ENCODE peak calls at places on chromosome 12, in nine cellular contexts. One of them, this sample, is unnamed.

GRCh38 chr12:112148031-112148513 is 22.7 kb downstream of the TRAFD1 start:
- DNase-seq in HAP-1: peak
- DNase-seq in K562: no peak
- DNase-seq in CD8-positive, alpha-beta T cell: no peak
- DNase-seq in A549: no peak
- DNase-seq in kidney: no peak
- DNase-seq in prostate gland: no peak
- DNase-seq in dorsolateral prefrontal cortex: no peak
- DNase-seq in left ventricle myocardium inferior: no peak
- DNase-seq in this sample: no peak

GRCh38 chr12:43336962-43337555 is 214.9 kb downstream of the ADAMTS20 start:
- DNase-seq in A549: peak
- DNase-seq in dorsolateral prefrontal cortex: no peak
- DNase-seq in HAP-1: no peak
- DNase-seq in K562: no peak
- DNase-seq in kidney: no peak
- DNase-seq in CD8-positive, alpha-beta T cell: no peak
- DNase-seq in left ventricle myocardium inferior: no peak
- DNase-seq in prostate gland: no peak
- DNase-seq in this sample: peak

GRCh38 chr12:121789800-121790748 is 3.4 kb downstream of the RHOF start:
- DNase-seq in A549: no peak
- DNase-seq in dorsolateral prefrontal cortex: no peak
- DNase-seq in prostate gland: no peak
- DNase-seq in left ventricle myocardium inferior: peak
- DNase-seq in K562: no peak
- DNase-seq in CD8-positive, alpha-beta T cell: peak
- DNase-seq in HAP-1: no peak
- DNase-seq in kidney: peak
- DNase-seq in this sample: no peak

GRCh38 chr12:52942914-52943207 is 6.1 kb upstream of the KRT18 start:
- DNase-seq in CD8-positive, alpha-beta T cell: no peak
- DNase-seq in HAP-1: no peak
- DNase-seq in K562: peak
- DNase-seq in left ventricle myocardium inferior: no peak
- DNase-seq in A549: no peak
- DNase-seq in prostate gland: no peak
- DNase-seq in dorsolateral prefrontal cortex: no peak
- DNase-seq in kidney: no peak
- DNase-seq in this sample: no peak

GRCh38 chr12:115404761-115405470 is 720.9 kb upstream of the TBX3 start:
- DNase-seq in CD8-positive, alpha-beta T cell: no peak
- DNase-seq in left ventricle myocardium inferior: no peak
- DNase-seq in kidney: no peak
- DNase-seq in prostate gland: no peak
- DNase-seq in K562: no peak
- DNase-seq in A549: no peak
- DNase-seq in dorsolateral prefrontal cortex: no peak
- DNase-seq in HAP-1: no peak
- DNase-seq in this sample: no peak

GRCh38 chr12:41979574-41979973 is 165.1 kb downstream of the GXYLT1 start:
- DNase-seq in prostate gland: no peak
- DNase-seq in A549: no peak
- DNase-seq in K562: no peak
- DNase-seq in dorsolateral prefrontal cortex: no peak
- DNase-seq in HAP-1: no peak
- DNase-seq in kidney: no peak
- DNase-seq in CD8-positive, alpha-beta T cell: no peak
- DNase-seq in left ventricle myocardium inferior: no peak
- DNase-seq in this sample: no peak

GRCh38 chr12:118377005-118377890 is 893 bp downstream of the SUDS3 start:
- DNase-seq in left ventricle myocardium inferior: no peak
- DNase-seq in prostate gland: no peak
- DNase-seq in kidney: no peak
- DNase-seq in dorsolateral prefrontal cortex: no peak
- DNase-seq in CD8-positive, alpha-beta T cell: peak
- DNase-seq in HAP-1: peak
- DNase-seq in K562: peak
- DNase-seq in A549: no peak
- DNase-seq in this sample: no peak

GRCh38 chr12:42459336-42459847 is 130.2 kb downstream of the PRICKLE1 start:
- DNase-seq in A549: no peak
- DNase-seq in prostate gland: no peak
- DNase-seq in kidney: no peak
- DNase-seq in CD8-positive, alpha-beta T cell: no peak
- DNase-seq in K562: no peak
- DNase-seq in left ventricle myocardium inferior: no peak
- DNase-seq in dorsolateral prefrontal cortex: no peak
- DNase-seq in HAP-1: no peak
- DNase-seq in this sample: no peak

GRCh38 chr12:54051081-54051912 is 2.3 kb upstream of the HOXC4 start:
- DNase-seq in prostate gland: no peak
- DNase-seq in HAP-1: no peak
- DNase-seq in K562: no peak
- DNase-seq in left ventricle myocardium inferior: no peak
- DNase-seq in CD8-positive, alpha-beta T cell: no peak
- DNase-seq in A549: no peak
- DNase-seq in dorsolateral prefrontal cortex: no peak
- DNase-seq in kidney: no peak
- DNase-seq in this sample: no peak

GRCh38 chr12:67042697-67043131 is 226.4 kb upstream of the CAND1 start:
- DNase-seq in K562: peak
- DNase-seq in A549: peak
- DNase-seq in prostate gland: no peak
- DNase-seq in kidney: no peak
- DNase-seq in HAP-1: peak
- DNase-seq in dorsolateral prefrontal cortex: no peak
- DNase-seq in left ventricle myocardium inferior: no peak
- DNase-seq in CD8-positive, alpha-beta T cell: no peak
- DNase-seq in this sample: no peak

GRCh38 chr12:1920971-1921370 is 2.5 kb upstream of the CACNA2D4 start:
- DNase-seq in HAP-1: no peak
- DNase-seq in kidney: no peak
- DNase-seq in K562: peak
- DNase-seq in CD8-positive, alpha-beta T cell: peak
- DNase-seq in A549: no peak
- DNase-seq in left ventricle myocardium inferior: no peak
- DNase-seq in dorsolateral prefrontal cortex: no peak
- DNase-seq in prostate gland: peak
- DNase-seq in this sample: no peak

GRCh38 chr12:114430306-114430705 is 24.4 kb upstream of the TBX5 start:
- DNase-seq in HAP-1: no peak
- DNase-seq in K562: no peak
- DNase-seq in CD8-positive, alpha-beta T cell: no peak
- DNase-seq in kidney: no peak
- DNase-seq in left ventricle myocardium inferior: no peak
- DNase-seq in A549: no peak
- DNase-seq in prostate gland: no peak
- DNase-seq in dorsolateral prefrontal cortex: no peak
- DNase-seq in this sample: no peak

GRCh38 chr12:2540535-2540941 is 254.2 kb upstream of the FKBP4 start:
- DNase-seq in CD8-positive, alpha-beta T cell: no peak
- DNase-seq in kidney: peak
- DNase-seq in dorsolateral prefrontal cortex: no peak
- DNase-seq in A549: no peak
- DNase-seq in left ventricle myocardium inferior: peak
- DNase-seq in prostate gland: no peak
- DNase-seq in K562: no peak
- DNase-seq in HAP-1: no peak
- DNase-seq in this sample: no peak

GRCh38 chr12:54386781-54387467 is 2.4 kb upstream of the ZNF385A start:
- DNase-seq in dorsolateral prefrontal cortex: no peak
- DNase-seq in A549: no peak
- DNase-seq in left ventricle myocardium inferior: no peak
- DNase-seq in HAP-1: no peak
- DNase-seq in K562: no peak
- DNase-seq in prostate gland: no peak
- DNase-seq in CD8-positive, alpha-beta T cell: no peak
- DNase-seq in kidney: no peak
- DNase-seq in this sample: no peak

GRCh38 chr12:57093412-57094193 is 4.7 kb downstream of the NAB2 start:
- DNase-seq in kidney: peak
- DNase-seq in prostate gland: peak
- DNase-seq in CD8-positive, alpha-beta T cell: peak
- DNase-seq in left ventricle myocardium inferior: peak
- DNase-seq in dorsolateral prefrontal cortex: peak
- DNase-seq in K562: peak
- DNase-seq in HAP-1: peak
- DNase-seq in A549: peak
- DNase-seq in this sample: no peak

GRCh38 chr12:92466391-92467305 is 236.1 kb upstream of the PLEKHG7 start:
- DNase-seq in prostate gland: no peak
- DNase-seq in kidney: no peak
- DNase-seq in K562: no peak
- DNase-seq in left ventricle myocardium inferior: no peak
- DNase-seq in dorsolateral prefrontal cortex: peak
- DNase-seq in HAP-1: peak
- DNase-seq in A549: no peak
- DNase-seq in CD8-positive, alpha-beta T cell: no peak
- DNase-seq in this sample: peak

GRCh38 chr12:92467886-92468285 is 234.9 kb upstream of the PLEKHG7 start:
- DNase-seq in HAP-1: no peak
- DNase-seq in CD8-positive, alpha-beta T cell: no peak
- DNase-seq in A549: no peak
- DNase-seq in K562: peak
- DNase-seq in left ventricle myocardium inferior: no peak
- DNase-seq in kidney: no peak
- DNase-seq in prostate gland: no peak
- DNase-seq in dorsolateral prefrontal cortex: no peak
- DNase-seq in this sample: no peak

GRCh38 chr12:92470608-92471021 is 232.2 kb upstream of the PLEKHG7 start:
- DNase-seq in CD8-positive, alpha-beta T cell: no peak
- DNase-seq in dorsolateral prefrontal cortex: no peak
- DNase-seq in kidney: no peak
- DNase-seq in K562: no peak
- DNase-seq in A549: no peak
- DNase-seq in HAP-1: no peak
- DNase-seq in prostate gland: no peak
- DNase-seq in left ventricle myocardium inferior: no peak
- DNase-seq in this sample: no peak

GRCh38 chr12:92469837-92470236 is 233.0 kb upstream of the PLEKHG7 start:
- DNase-seq in HAP-1: no peak
- DNase-seq in A549: no peak
- DNase-seq in dorsolateral prefrontal cortex: no peak
- DNase-seq in left ventricle myocardium inferior: peak
- DNase-seq in CD8-positive, alpha-beta T cell: no peak
- DNase-seq in prostate gland: no peak
- DNase-seq in kidney: no peak
- DNase-seq in K562: no peak
- DNase-seq in this sample: no peak

DNA sequence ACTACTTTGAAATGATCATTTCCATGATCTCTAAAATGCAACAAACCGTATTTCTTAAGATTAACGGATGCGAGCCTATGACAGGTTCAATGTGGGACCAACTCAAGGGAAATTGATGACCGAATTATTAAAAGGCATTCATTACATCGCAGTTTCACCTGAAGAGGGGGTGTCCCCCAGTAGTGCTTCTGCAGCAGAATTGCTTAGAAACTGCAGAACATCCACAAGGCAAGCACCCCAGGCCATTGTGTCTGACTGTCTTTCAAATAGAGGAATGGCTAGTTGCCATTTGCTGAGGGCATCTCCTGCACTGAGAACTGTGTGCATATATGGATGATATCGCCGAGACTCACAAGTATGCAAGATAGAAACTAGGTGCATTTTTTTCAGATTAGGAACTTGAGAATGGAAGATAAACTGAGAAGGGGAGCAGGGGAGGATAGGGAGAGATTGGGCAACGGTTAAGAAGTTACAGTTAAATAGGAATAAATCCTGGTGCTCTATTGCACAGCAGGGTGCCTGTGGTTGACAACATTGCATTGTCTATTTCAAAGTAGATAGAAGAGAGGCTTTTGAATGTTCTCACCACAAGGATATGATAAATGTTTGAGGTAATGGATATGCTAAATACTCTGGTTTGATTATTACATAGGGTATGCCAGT is 234.3 kb upstream of the PLEKHG7 start:
- DNase-seq in dorsolateral prefrontal cortex: no peak
- DNase-seq in left ventricle myocardium inferior: no peak
- DNase-seq in A549: no peak
- DNase-seq in prostate gland: no peak
- DNase-seq in kidney: no peak
- DNase-seq in HAP-1: no peak
- DNase-seq in CD8-positive, alpha-beta T cell: no peak
- DNase-seq in K562: no peak
- DNase-seq in this sample: no peak
- H3K4me3 ChIP-seq in dorsolateral prefrontal cortex: no peak
- H3K4me3 ChIP-seq in left ventricle myocardium inferior: no peak
- H3K4me3 ChIP-seq in A549: no peak
- H3K4me3 ChIP-seq in prostate gland: no peak
- H3K4me3 ChIP-seq in kidney: no peak
- H3K4me3 ChIP-seq in HAP-1: no peak
- H3K4me3 ChIP-seq in CD8-positive, alpha-beta T cell: no peak
- H3K4me3 ChIP-seq in K562: no peak
- H3K4me3 ChIP-seq in this sample: no peak

DNA sequence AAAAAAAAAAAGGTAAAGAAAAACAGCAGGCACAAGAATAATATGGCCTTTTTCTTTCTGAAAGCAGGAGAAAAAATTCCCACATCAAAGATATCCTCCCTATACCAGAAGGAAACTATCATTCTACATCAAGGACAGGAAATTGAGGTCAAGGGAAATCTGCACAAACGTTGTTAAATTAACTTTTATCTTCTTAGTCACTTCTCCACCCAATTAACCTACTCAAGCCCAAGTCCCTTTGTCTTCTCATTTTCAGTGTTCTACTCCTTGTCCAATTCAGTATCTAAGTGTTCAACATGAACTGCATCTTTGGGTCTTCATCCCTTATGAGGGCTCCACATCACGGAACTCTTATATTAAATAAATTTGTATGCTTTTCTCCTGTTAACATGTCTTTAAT is 15.7 kb downstream of the NDUFA12 start:
- DNase-seq in dorsolateral prefrontal cortex: no peak
- DNase-seq in A549: no peak
- DNase-seq in HAP-1: no peak
- DNase-seq in prostate gland: no peak
- DNase-seq in kidney: no peak
- DNase-seq in left ventricle myocardium inferior: no peak
- DNase-seq in CD8-positive, alpha-beta T cell: no peak
- DNase-seq in K562: no peak
- DNase-seq in this sample: no peak
- H3K4me3 ChIP-seq in dorsolateral prefrontal cortex: no peak
- H3K4me3 ChIP-seq in A549: no peak
- H3K4me3 ChIP-seq in HAP-1: no peak
- H3K4me3 ChIP-seq in prostate gland: no peak
- H3K4me3 ChIP-seq in kidney: no peak
- H3K4me3 ChIP-seq in left ventricle myocardium inferior: no peak
- H3K4me3 ChIP-seq in CD8-positive, alpha-beta T cell: no peak
- H3K4me3 ChIP-seq in K562: no peak
- H3K4me3 ChIP-seq in this sample: no peak

GRCh38 chr12:110382683-110383082 is 20.8 kb downstream of the ANAPC7 start:
- DNase-seq in A549: no peak
- DNase-seq in CD8-positive, alpha-beta T cell: no peak
- DNase-seq in prostate gland: no peak
- DNase-seq in kidney: no peak
- DNase-seq in K562: no peak
- DNase-seq in left ventricle myocardium inferior: no peak
- DNase-seq in dorsolateral prefrontal cortex: no peak
- DNase-seq in HAP-1: no peak
- DNase-seq in this sample: no peak
- H3K4me3 ChIP-seq in A549: no peak
- H3K4me3 ChIP-seq in CD8-positive, alpha-beta T cell: no peak
- H3K4me3 ChIP-seq in prostate gland: no peak
- H3K4me3 ChIP-seq in kidney: no peak
- H3K4me3 ChIP-seq in K562: no peak
- H3K4me3 ChIP-seq in left ventricle myocardium inferior: no peak
- H3K4me3 ChIP-seq in dorsolateral prefrontal cortex: no peak
- H3K4me3 ChIP-seq in HAP-1: no peak
- H3K4me3 ChIP-seq in this sample: no peak

GRCh38 chr12:85573635-85574214 is 262.5 kb downstream of the RASSF9 start:
- DNase-seq in prostate gland: no peak
- DNase-seq in A549: no peak
- DNase-seq in kidney: no peak
- DNase-seq in dorsolateral prefrontal cortex: no peak
- DNase-seq in HAP-1: no peak
- DNase-seq in K562: no peak
- DNase-seq in CD8-positive, alpha-beta T cell: no peak
- DNase-seq in left ventricle myocardium inferior: no peak
- DNase-seq in this sample: no peak
- H3K4me3 ChIP-seq in prostate gland: no peak
- H3K4me3 ChIP-seq in A549: no peak
- H3K4me3 ChIP-seq in kidney: no peak
- H3K4me3 ChIP-seq in dorsolateral prefrontal cortex: no peak
- H3K4me3 ChIP-seq in HAP-1: no peak
- H3K4me3 ChIP-seq in K562: no peak
- H3K4me3 ChIP-seq in CD8-positive, alpha-beta T cell: no peak
- H3K4me3 ChIP-seq in left ventricle myocardium inferior: no peak
- H3K4me3 ChIP-seq in this sample: no peak